ENCODE peak calls at places on chromosomes 6 and 20, in eight cellular contexts. One of them, this sample, is unnamed. For H3K36me3, the result is how much of the 10 kb centered on the place peaks cover.

GRCh38 chr6:27994616-27995015 is 37.6 kb downstream of the OR2B6 start:
- DNase-seq in suprapubic skin: no peak
- DNase-seq in hepatocyte: no peak
- DNase-seq in heart left ventricle: no peak
- DNase-seq in astrocyte: no peak
- DNase-seq in PC-9: no peak
- DNase-seq in cardiac muscle cell: no peak
- DNase-seq in pancreas: no peak
- DNase-seq in this sample: peak

GRCh38 chr6:78324213-78324612 is 543.1 kb upstream of the IRAK1BP1 start:
- DNase-seq in astrocyte: peak
- DNase-seq in heart left ventricle: no peak
- DNase-seq in PC-9: no peak
- DNase-seq in hepatocyte: no peak
- DNase-seq in cardiac muscle cell: no peak
- DNase-seq in pancreas: no peak
- DNase-seq in suprapubic skin: no peak
- DNase-seq in this sample: no peak

GRCh38 chr20:43992885-43993284 is 78.2 kb downstream of the TOX2 start:
- DNase-seq in pancreas: no peak
- DNase-seq in cardiac muscle cell: no peak
- DNase-seq in heart left ventricle: no peak
- DNase-seq in astrocyte: no peak
- DNase-seq in hepatocyte: no peak
- DNase-seq in PC-9: no peak
- DNase-seq in suprapubic skin: peak
- DNase-seq in this sample: no peak

GRCh38 chr6:64732888-64733287 is 974.1 kb downstream of the EYS start:
- DNase-seq in cardiac muscle cell: peak
- DNase-seq in heart left ventricle: no peak
- DNase-seq in PC-9: no peak
- DNase-seq in pancreas: no peak
- DNase-seq in hepatocyte: no peak
- DNase-seq in suprapubic skin: no peak
- DNase-seq in astrocyte: no peak
- DNase-seq in this sample: no peak

GRCh38 chr6:121730616-121731015 is 295.2 kb downstream of the GJA1 start:
- DNase-seq in heart left ventricle: no peak
- DNase-seq in pancreas: no peak
- DNase-seq in cardiac muscle cell: no peak
- DNase-seq in suprapubic skin: no peak
- DNase-seq in hepatocyte: peak
- DNase-seq in astrocyte: no peak
- DNase-seq in PC-9: peak
- DNase-seq in this sample: no peak

GRCh38 chr6:8468731-8469130 is 33.4 kb upstream of the SLC35B3 start:
- DNase-seq in astrocyte: no peak
- DNase-seq in hepatocyte: no peak
- DNase-seq in suprapubic skin: no peak
- DNase-seq in PC-9: no peak
- DNase-seq in cardiac muscle cell: no peak
- DNase-seq in pancreas: no peak
- DNase-seq in heart left ventricle: no peak
- DNase-seq in this sample: no peak

GRCh38 chr6:130324657-130325056 is 41.2 kb upstream of the TMEM200A start:
- DNase-seq in hepatocyte: no peak
- DNase-seq in PC-9: no peak
- DNase-seq in heart left ventricle: no peak
- DNase-seq in astrocyte: peak
- DNase-seq in cardiac muscle cell: peak
- DNase-seq in suprapubic skin: no peak
- DNase-seq in pancreas: no peak
- DNase-seq in this sample: no peak

GRCh38 chr20:3158968-3159431 is 665 bp downstream of the FASTKD5 start:
- DNase-seq in suprapubic skin: no peak
- DNase-seq in PC-9: no peak
- DNase-seq in astrocyte: no peak
- DNase-seq in hepatocyte: no peak
- DNase-seq in pancreas: no peak
- DNase-seq in cardiac muscle cell: peak
- DNase-seq in heart left ventricle: no peak
- DNase-seq in this sample: no peak

GRCh38 chr6:139757766-139758655 is 383.6 kb upstream of the CITED2 start:
- DNase-seq in hepatocyte: no peak
- DNase-seq in cardiac muscle cell: peak
- DNase-seq in pancreas: no peak
- DNase-seq in PC-9: no peak
- DNase-seq in heart left ventricle: no peak
- DNase-seq in suprapubic skin: no peak
- DNase-seq in astrocyte: peak
- DNase-seq in this sample: no peak

GRCh38 chr6:28940859-28941680 is 17.3 kb upstream of the TRIM27 start:
- DNase-seq in hepatocyte: peak
- DNase-seq in heart left ventricle: no peak
- DNase-seq in pancreas: peak
- DNase-seq in cardiac muscle cell: peak
- DNase-seq in suprapubic skin: peak
- DNase-seq in astrocyte: peak
- DNase-seq in PC-9: peak
- DNase-seq in this sample: peak

DNA sequence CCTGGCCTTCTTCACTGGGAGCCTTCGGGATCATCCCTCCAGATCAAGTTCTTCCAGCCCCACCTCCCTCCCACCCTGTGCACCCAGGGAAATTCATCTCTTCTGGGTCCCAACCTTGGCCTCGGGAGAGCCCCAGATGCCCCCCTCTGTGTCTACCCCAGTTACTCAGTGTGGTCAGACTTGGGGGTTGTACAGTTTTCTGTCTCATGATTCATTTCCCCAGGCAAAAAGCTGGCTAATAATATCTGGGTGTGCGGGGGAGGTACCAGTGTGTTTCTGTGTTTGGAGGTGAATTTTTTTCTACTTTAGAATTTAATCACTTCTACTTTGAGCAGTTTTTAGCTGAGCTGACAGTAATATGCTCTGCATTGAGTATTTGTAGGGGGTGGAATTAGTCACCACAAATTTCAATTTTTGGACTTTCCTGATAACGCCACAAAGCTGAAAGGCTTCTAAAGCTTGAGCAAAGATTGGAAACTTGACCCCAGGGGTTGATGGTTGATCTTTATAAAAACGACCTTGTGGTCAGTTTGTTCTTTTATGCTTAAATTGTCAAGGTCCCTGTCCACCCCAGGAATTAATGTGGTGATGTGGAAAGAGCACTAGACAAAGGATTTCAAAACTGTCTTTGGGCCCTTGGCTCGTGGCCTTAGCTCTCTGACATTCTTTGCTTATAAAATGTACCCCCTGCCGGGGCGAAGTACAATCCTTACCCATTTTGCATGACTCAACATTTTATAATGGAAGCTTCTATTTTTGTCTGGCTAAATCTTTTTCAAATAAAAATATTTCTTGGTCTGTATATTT is 284.7 kb upstream of the TAB2 start:
- DNase-seq in PC-9: peak
- DNase-seq in cardiac muscle cell: peak
- DNase-seq in suprapubic skin: no peak
- DNase-seq in astrocyte: peak
- DNase-seq in pancreas: no peak
- DNase-seq in heart left ventricle: no peak
- DNase-seq in hepatocyte: no peak
- DNase-seq in this sample: peak
- H3K4me3 ChIP-seq in PC-9: peak
- H3K4me3 ChIP-seq in cardiac muscle cell: no peak
- H3K4me3 ChIP-seq in suprapubic skin: no peak
- H3K4me3 ChIP-seq in astrocyte: peak
- H3K4me3 ChIP-seq in pancreas: no peak
- H3K4me3 ChIP-seq in heart left ventricle: no peak
- H3K4me3 ChIP-seq in hepatocyte: no peak
- H3K4me3 ChIP-seq in this sample: no peak

DNA sequence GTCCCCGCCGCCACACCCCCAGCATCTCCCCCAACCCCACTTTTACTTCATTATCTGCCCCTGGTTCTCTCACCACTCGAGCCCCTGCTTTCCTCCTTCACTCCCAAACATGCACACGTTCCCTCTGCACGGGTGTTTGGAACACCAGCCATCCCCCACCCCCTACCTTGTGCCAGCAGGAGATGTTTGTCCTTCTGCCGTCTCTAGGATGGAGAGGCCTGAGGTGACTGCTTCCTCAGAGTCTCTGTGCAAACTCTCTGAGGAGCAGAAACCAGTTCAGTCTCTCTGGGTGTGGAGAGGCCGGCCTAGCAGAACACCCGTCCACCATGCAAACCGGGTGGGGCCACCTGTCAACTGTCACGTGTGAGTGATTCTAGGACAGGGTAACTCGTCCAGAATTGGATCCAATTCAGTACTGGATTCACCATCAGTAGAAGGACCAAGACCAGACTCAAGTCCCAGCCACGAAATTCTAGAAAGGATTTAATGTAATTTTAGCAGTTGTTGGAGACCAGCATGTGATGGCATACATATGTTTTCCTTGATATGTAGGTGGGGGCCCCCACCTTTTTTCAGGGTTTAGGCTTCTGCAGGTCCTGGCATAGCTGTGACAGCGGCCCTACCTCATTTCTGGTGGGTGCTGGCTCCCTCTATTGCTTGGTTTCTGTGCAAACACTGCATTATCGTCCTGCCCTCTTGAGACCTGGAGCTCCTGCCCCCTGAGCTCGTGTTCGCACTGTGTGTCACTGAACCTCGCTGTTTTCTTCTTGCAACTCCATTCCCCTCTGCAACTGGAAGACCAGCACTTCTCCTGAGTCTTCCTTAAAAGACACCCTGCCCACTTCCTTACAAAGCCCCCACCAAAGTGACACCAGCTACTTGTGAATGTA is at the start of gene RAET1E:
- DNase-seq in cardiac muscle cell: no peak
- DNase-seq in astrocyte: no peak
- DNase-seq in suprapubic skin: peak
- DNase-seq in hepatocyte: no peak
- DNase-seq in PC-9: no peak
- DNase-seq in heart left ventricle: no peak
- DNase-seq in pancreas: no peak
- DNase-seq in this sample: no peak
- TF ChIP-seq CTCF in cardiac muscle cell: peak
- TF ChIP-seq CTCF in astrocyte: no peak
- TF ChIP-seq CTCF in suprapubic skin: no peak
- TF ChIP-seq CTCF in hepatocyte: peak
- TF ChIP-seq CTCF in PC-9: no peak
- TF ChIP-seq CTCF in heart left ventricle: no peak
- TF ChIP-seq CTCF in pancreas: no peak
- TF ChIP-seq CTCF in this sample: peak

DNA sequence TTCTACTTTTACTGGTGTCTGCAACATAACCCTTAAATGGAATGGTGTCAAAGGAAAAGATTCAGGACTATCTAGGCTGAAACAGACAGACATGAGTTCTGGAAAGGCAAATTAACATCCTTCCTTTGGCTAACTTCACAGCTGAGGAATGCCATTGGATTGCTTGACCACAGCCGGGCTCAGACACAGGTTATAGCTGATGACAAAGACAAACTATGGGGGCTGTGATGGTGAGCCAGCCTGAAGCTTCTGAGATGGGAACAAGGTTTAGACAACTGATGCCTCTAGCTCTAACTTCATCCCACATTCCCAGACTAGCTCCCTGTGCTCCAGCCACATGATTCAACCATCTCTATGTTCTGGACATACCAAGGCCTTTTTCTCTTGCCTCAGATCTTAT is 15.3 kb downstream of the POLR1C start:
- DNase-seq in PC-9: no peak
- DNase-seq in cardiac muscle cell: no peak
- DNase-seq in heart left ventricle: no peak
- DNase-seq in astrocyte: peak
- DNase-seq in pancreas: no peak
- DNase-seq in hepatocyte: no peak
- DNase-seq in suprapubic skin: no peak
- DNase-seq in this sample: no peak
- H3K36me3 ChIP-seq in PC-9: under half
- H3K36me3 ChIP-seq in cardiac muscle cell: under half
- H3K36me3 ChIP-seq in heart left ventricle: half or more
- H3K36me3 ChIP-seq in astrocyte: under half
- H3K36me3 ChIP-seq in pancreas: under half
- H3K36me3 ChIP-seq in hepatocyte: under half
- H3K36me3 ChIP-seq in suprapubic skin: half or more
- H3K36me3 ChIP-seq in this sample: under half

DNA sequence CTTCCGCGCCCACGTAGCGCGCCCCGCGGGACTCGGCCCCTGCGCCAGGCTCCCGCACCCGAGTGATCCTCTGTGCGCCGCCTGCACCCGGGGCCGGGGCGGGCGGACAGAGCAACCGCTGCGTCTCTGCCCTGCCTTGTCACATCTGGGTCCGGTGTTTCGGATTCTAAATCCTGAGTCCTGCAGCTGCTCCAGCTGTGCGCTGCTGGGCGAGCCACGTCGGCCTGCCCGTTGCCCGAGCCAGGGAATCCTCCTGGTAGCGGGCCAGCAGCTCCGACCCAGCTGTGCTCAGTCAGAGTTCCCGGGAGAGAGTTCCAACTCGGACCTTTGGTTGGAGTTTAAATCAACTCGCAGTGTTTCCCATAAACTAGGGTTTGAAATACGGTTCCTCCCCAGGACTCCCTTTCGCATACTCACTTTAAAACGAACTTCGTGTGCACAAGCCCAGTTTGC is 268 bp upstream of the PDE10A start:
- DNase-seq in astrocyte: no peak
- DNase-seq in hepatocyte: peak
- DNase-seq in cardiac muscle cell: peak
- DNase-seq in suprapubic skin: no peak
- DNase-seq in PC-9: no peak
- DNase-seq in heart left ventricle: peak
- DNase-seq in pancreas: no peak
- DNase-seq in this sample: no peak
- H3K4me3 ChIP-seq in astrocyte: peak
- H3K4me3 ChIP-seq in hepatocyte: peak
- H3K4me3 ChIP-seq in cardiac muscle cell: peak
- H3K4me3 ChIP-seq in suprapubic skin: peak
- H3K4me3 ChIP-seq in PC-9: no peak
- H3K4me3 ChIP-seq in heart left ventricle: peak
- H3K4me3 ChIP-seq in pancreas: peak
- H3K4me3 ChIP-seq in this sample: no peak

DNA sequence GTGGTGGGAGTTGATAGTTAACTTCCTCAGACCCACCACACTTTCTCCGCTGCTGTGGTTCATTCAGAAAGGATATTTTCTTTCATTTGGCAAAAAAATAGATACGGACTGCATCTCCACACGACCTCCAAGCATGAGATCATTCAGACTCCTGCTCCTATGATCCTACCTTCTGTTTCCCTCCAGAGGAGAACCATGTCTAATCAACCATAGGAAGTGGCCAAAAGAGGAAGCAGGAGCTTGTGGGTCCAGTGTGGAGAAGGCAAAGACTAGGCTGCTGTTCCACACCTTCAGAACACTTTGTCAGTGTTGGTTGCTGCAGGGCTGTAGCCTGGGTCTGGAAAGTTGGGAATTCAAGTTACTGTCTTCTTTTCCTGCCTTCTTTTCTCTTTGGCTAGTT is 10.6 kb upstream of the KIF13A start:
- DNase-seq in pancreas: no peak
- DNase-seq in astrocyte: no peak
- DNase-seq in heart left ventricle: no peak
- DNase-seq in cardiac muscle cell: no peak
- DNase-seq in hepatocyte: no peak
- DNase-seq in suprapubic skin: no peak
- DNase-seq in PC-9: no peak
- DNase-seq in this sample: no peak
- TF ChIP-seq CTCF in pancreas: no peak
- TF ChIP-seq CTCF in astrocyte: no peak
- TF ChIP-seq CTCF in heart left ventricle: no peak
- TF ChIP-seq CTCF in cardiac muscle cell: no peak
- TF ChIP-seq CTCF in hepatocyte: no peak
- TF ChIP-seq CTCF in suprapubic skin: no peak
- TF ChIP-seq CTCF in PC-9: no peak
- TF ChIP-seq CTCF in this sample: no peak

This sample was measured in BJ.